ENCODE peak calls at places on chromosomes 11 and 22, in ten cellular contexts. P is right cardiac atrium, A is OCI-LY7, R is mesendoderm, Q is cardiac muscle cell, Z is right atrium auricular region, L is MM.1S, H is breast epithelium, O is GM23248, N is small intestine. S is an unnamed sample.
A peak's percentile ranks its signal among the peaks of the same experiment; 100 is the strongest.

GRCh38 chr11:3614742-3615171 is 27.0 kb downstream of the ART5 start:
- DNase-seq in Q (no peak), Z (no peak), A (no peak), O (peak; percentile 55), L (peak; percentile 91), R (peak; percentile 49), N (no peak), P (no peak), H (no peak), S (peak; percentile 47)

GRCh38 chr11:76069061-76069460 is 137.2 kb downstream of the WNT11 start:
- DNase-seq in O (no peak), A (no peak), H (no peak), R (no peak), N (no peak), Z (no peak), Q (peak; percentile 54), P (no peak), L (no peak), S (peak; percentile 33)

GRCh38 chr22:27230189-27230588 is 571.4 kb downstream of the MN1 start:
- DNase-seq in Q (no peak), L (no peak), A (no peak), H (no peak), R (no peak), O (no peak), Z (no peak), P (no peak), N (no peak), S (no peak)

GRCh38 chr11:70528046-70528793 is 129.9 kb downstream of the CTTN start:
- DNase-seq in Z (no peak), P (no peak), L (no peak), R (no peak), H (no peak), Q (no peak), N (no peak), A (no peak), O (no peak), S (no peak)

GRCh38 chr22:35037089-35037488 is 28.9 kb upstream of the ISX start:
- DNase-seq in A (peak; percentile 7), P (no peak), N (no peak), Q (peak; percentile 27), O (peak; percentile 2), L (peak; percentile 13), Z (no peak), R (peak; percentile 75), H (no peak), S (no peak)

GRCh38 chr22:33049125-33049729 is 9.0 kb downstream of the SYN3 start:
- DNase-seq in N (peak; percentile 63), Q (peak; percentile 80), P (peak; percentile 82), Z (peak; percentile 81), O (peak; percentile 83), A (peak; percentile 86), L (peak; percentile 55), R (peak; percentile 81), H (peak; percentile 68), S (peak; percentile 69)

GRCh38 chr22:44460287-44461082 is 37.5 kb downstream of the RTL6 start:
- DNase-seq in Q (no peak), O (no peak), R (no peak), Z (peak; percentile 21), A (no peak), N (no peak), L (no peak), H (no peak), P (no peak), S (no peak)

GRCh38 chr11:20250644-20251247 is 90.5 kb upstream of the DBX1 start:
- DNase-seq in R (no peak), Z (no peak), Q (no peak), A (no peak), P (no peak), L (no peak), N (no peak), O (no peak), H (no peak), S (no peak)

GRCh38 chr11:2567026-2567671 is 122.3 kb downstream of the KCNQ1 start:
- DNase-seq in H (no peak), L (no peak), P (peak; percentile 4), R (peak; percentile 8), N (no peak), O (no peak), Q (no peak), A (no peak), Z (no peak), S (no peak)

GRCh38 chr22:48822278-48823233 is 1005.1 kb downstream of the BRD1 start:
- DNase-seq in N (no peak), R (no peak), Q (no peak), A (no peak), P (no peak), H (peak; percentile 35), Z (no peak), L (no peak), O (no peak), S (no peak)

GRCh38 chr11:65489706-65490310 is 9.0 kb upstream of the MALAT1 start:
- DNase-seq in Z (no peak), N (peak; percentile 12), R (peak; percentile 71), O (peak; percentile 70), Q (no peak), L (no peak), H (no peak), A (no peak), P (peak; percentile 67), S (no peak)

GRCh38 chr11:88064097-88064705 is 111.0 kb downstream of the RAB38 start:
- DNase-seq in L (no peak), H (no peak), A (no peak), R (no peak), N (no peak), Q (no peak), O (no peak), P (no peak), Z (no peak), S (no peak)

GRCh38 chr22:50542416-50542927 is 3.2 kb upstream of the KLHDC7B start:
- DNase-seq in N (no peak), A (no peak), L (no peak), Z (no peak), R (no peak), H (no peak), P (no peak), O (peak; percentile 75), Q (no peak), S (peak; percentile 59)

GRCh38 chr22:16783930-16784354 is 41.3 kb downstream of the XKR3 start:
- DNase-seq in N (no peak), R (peak; percentile 48), O (peak; percentile 27), Z (no peak), A (peak; percentile 43), H (no peak), L (peak; percentile 48), Q (no peak), P (no peak), S (no peak)

GRCh38 chr22:33598821-33599220 is 321.5 kb downstream of the LARGE1 start:
- DNase-seq in P (no peak), N (no peak), O (no peak), L (no peak), A (no peak), R (no peak), H (no peak), Q (no peak), Z (no peak), S (no peak)

DNA sequence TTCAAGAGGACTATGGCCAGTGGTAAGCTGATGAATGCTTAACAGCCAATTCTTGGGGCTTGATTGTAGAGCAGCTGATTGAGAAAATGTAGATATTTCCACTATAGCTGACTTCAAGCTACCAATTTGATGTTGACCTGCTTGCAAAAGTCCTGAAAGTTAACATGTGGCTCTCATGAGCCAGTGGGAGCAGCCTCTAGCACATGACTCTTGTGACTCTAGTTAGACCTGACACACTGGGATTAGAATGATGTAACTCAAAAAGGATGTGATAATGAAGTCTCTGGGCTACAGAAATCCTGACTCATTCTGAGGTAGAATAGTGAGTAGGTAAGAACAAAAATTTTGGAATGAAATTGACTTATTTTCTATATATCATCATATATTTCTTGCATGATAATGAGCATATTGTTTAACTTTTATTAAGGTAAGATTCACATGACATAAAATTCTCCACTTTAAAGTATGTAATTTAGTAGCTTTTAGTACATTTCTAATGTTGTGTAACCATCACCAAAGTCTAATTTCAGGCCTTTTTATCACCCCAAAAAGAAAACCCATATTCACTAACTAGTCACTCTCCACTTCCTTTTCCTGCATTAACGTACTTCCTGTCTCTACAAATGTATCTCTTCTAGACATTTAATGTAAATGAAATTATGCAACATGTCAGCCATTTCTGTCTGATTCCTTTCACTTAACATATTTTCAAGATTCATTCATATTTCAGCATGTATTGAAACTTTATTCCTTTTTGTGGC is 16.1 kb upstream of the OR52H1 start:
- DNase-seq in A (peak; percentile 1), R (peak; percentile 54), Q (no peak), O (peak; percentile 42), L (no peak), Z (no peak), H (no peak), N (no peak), P (no peak), S (no peak)
- H3K27ac ChIP-seq in A (no peak overlapping the region), R (no peak overlapping the region), Q (no peak overlapping the region), O (no peak overlapping the region), L (no peak overlapping the region), Z (no peak overlapping the region), H (no peak overlapping the region), N (no peak overlapping the region), P (no peak overlapping the region), S (no peak overlapping the region)

DNA sequence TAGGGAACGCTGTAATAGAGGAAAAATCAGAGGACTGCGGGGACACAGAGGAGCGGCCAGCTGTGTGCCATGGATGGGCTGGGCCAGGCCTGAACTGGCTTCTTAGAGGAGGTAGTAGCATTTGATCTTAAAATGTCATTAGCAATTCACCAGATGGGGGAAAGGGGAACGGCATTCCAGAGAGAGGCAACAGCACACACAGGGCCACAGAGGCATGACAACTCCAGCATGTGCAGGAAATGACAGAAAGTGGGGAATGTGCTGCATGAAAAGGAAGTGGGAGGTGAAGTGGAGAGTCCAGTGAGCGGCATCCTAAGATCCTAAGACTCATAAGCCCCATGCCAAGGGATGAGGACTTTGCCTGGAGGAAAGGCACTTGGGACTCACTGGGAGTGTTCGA is 69.0 kb downstream of the UBASH3B start:
- DNase-seq in Q (no peak), A (no peak), Z (no peak), O (peak; percentile 55), H (no peak), R (peak; percentile 63), N (no peak), P (no peak), L (no peak), S (no peak)
- H3K4me3 ChIP-seq in Q (no peak overlapping the region), A (no peak overlapping the region), Z (no peak overlapping the region), O (no peak overlapping the region), H (no peak overlapping the region), R (no peak overlapping the region), N (no peak overlapping the region), P (no peak overlapping the region), L (no peak overlapping the region), S (no peak overlapping the region)

DNA sequence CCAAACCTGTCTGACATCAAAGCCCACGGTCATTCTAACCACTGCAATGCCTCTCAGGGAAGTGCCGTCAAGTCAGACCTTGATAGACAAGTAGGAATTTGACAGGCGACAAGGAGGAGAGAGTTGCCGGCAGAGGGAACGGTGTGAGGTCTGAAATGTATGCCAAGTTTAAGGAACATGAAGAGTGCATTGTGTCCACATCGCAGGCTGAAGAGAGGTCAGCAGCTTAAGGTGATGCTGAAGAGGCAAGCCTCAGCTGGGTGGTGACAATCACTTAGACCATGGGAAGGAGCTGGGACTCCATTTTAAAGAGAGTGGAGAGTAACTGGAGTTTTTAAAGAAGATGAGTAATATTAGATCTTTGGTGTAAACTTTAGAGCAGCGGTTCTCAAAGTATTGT is 104.9 kb upstream of the TBCEL start:
- DNase-seq in Z (no peak), Q (no peak), N (no peak), R (no peak), A (no peak), O (no peak), P (no peak), H (no peak), L (no peak), S (no peak)
- H3K4me1 ChIP-seq in Z (no peaks in the 10 kb centered on the region), Q (no peaks in the 10 kb centered on the region), N (no peaks in the 10 kb centered on the region), R (peaks cover 3% of the 10 kb centered on the region), A (peaks cover 8% of the 10 kb centered on the region), O (no peaks in the 10 kb centered on the region), P (no peaks in the 10 kb centered on the region), H (no peaks in the 10 kb centered on the region), L (no peaks in the 10 kb centered on the region), S (no peaks in the 10 kb centered on the region)

GRCh38 chr11:106286881-106287504 is 209.5 kb downstream of the AASDHPPT start:
- DNase-seq in P (no peak), L (no peak), H (no peak), N (no peak), Z (no peak), Q (peak; percentile 63), O (no peak), A (no peak), R (peak; percentile 78), S (no peak)
- H3K27ac ChIP-seq in P (no peak overlapping the region), L (no peak overlapping the region), H (no peak overlapping the region), N (no peak overlapping the region), Z (no peak overlapping the region), Q (no peak overlapping the region), O (no peak overlapping the region), A (no peak overlapping the region), R (no peak overlapping the region), S (no peak overlapping the region)

S was measured in lung.